ENCODE peak calls at places on chromosome 9, in eight cellular contexts. E, R, I, Q, Z, F, U and T are unnamed samples.

GRCh38 chr9:116860509-116861120 is 173.5 kb downstream of the TRIM32 start:
- DNase-seq in E (no peak), R (peak; percentile 79), I (no peak), Q (peak; percentile 37), Z (peak; percentile 32), F (no peak), U (no peak), T (peak; percentile 55)

GRCh38 chr9:9942764-9943424 is 669.9 kb downstream of the PTPRD start:
- DNase-seq in E (peak; percentile 70), R (peak; percentile 73), I (no peak), Q (peak; percentile 12), Z (no peak), F (peak; percentile 10), U (peak; percentile 2), T (peak; percentile 2)

GRCh38 chr9:76911971-76912370 is 6.1 kb upstream of the PRUNE2 start:
- DNase-seq in E (no peak), R (no peak), I (no peak), Q (no peak), Z (no peak), F (no peak), U (no peak), T (no peak)

GRCh38 chr9:37454238-37454637 is 11.0 kb downstream of the ZBTB5 start:
- DNase-seq in E (no peak), R (no peak), I (no peak), Q (no peak), Z (no peak), F (no peak), U (no peak), T (no peak)

GRCh38 chr9:123571240-123571639 is 215.2 kb downstream of the CRB2 start:
- DNase-seq in E (no peak), R (no peak), I (no peak), Q (no peak), Z (no peak), F (no peak), U (no peak), T (no peak)

GRCh38 chr9:126376903-126377342 is 50.3 kb downstream of the MVB12B start:
- DNase-seq in E (no peak), R (no peak), I (no peak), Q (no peak), Z (no peak), F (no peak), U (no peak), T (no peak)

GRCh38 chr9:32431940-32432555 is 47.6 kb downstream of the ACO1 start:
- DNase-seq in E (no peak), R (peak; percentile 79), I (no peak), Q (peak; percentile 26), Z (peak; percentile 53), F (peak; percentile 13), U (no peak), T (peak; percentile 23)

GRCh38 chr9:86733929-86734328 is 213.4 kb downstream of the GAS1 start:
- DNase-seq in E (no peak), R (no peak), I (no peak), Q (no peak), Z (peak; percentile 37), F (no peak), U (no peak), T (peak; percentile 37)

GRCh38 chr9:21762064-21762463 is 40.4 kb upstream of the MTAP start:
- DNase-seq in E (no peak), R (no peak), I (no peak), Q (no peak), Z (no peak), F (no peak), U (no peak), T (no peak)

GRCh38 chr9:108271646-108272349 is 584.0 kb downstream of the ACTL7B start:
- DNase-seq in E (no peak), R (peak; percentile 94), I (no peak), Q (peak; percentile 60), Z (peak; percentile 30), F (no peak), U (no peak), T (no peak)

GRCh38 chr9:72932669-72933068 is 20.2 kb downstream of the ALDH1A1 start:
- DNase-seq in E (no peak), R (peak; percentile 37), I (no peak), Q (no peak), Z (no peak), F (no peak), U (no peak), T (no peak)

GRCh38 chr9:106023455-106023854 is 329.1 kb downstream of the TMEM38B start:
- DNase-seq in E (no peak), R (no peak), I (no peak), Q (no peak), Z (no peak), F (no peak), U (no peak), T (no peak)

GRCh38 chr9:126626117-126627022 is 12.6 kb downstream of the LMX1B start:
- DNase-seq in E (no peak), R (no peak), I (no peak), Q (no peak), Z (no peak), F (no peak), U (no peak), T (no peak)

GRCh38 chr9:95494416-95495371 is 22.1 kb downstream of the PTCH1 start:
- DNase-seq in E (no peak), R (no peak), I (no peak), Q (peak; percentile 40), Z (no peak), F (peak; percentile 90), U (peak; percentile 71), T (no peak)

DNA sequence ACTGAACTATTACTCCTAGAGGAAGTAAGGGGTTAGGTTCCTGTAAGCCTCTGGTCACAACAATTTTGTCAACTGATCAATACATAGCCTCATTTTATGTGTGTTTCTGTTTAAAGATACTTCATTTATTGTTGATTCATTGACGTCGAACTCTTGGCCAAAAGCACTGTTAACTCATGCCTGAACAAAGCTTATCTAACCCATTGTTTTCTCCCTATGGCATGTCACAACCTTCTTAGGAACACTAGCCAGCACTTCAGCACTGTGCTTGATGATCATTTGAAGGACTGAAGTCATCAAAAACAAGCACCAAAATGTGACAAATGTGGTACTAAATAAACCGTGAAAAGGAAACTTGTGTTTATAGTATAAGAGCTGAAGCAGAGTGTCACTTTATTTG is 13.5 kb downstream of the CNTLN start:
- DNase-seq in E (no peak), R (no peak), I (no peak), Q (no peak), Z (no peak), F (no peak), U (no peak), T (no peak)
- H3K9me3 ChIP-seq in E (no peaks in the 10 kb centered on the region), R (no peaks in the 10 kb centered on the region), I (no peaks in the 10 kb centered on the region), Q (no peaks in the 10 kb centered on the region), Z (no peaks in the 10 kb centered on the region), F (no peaks in the 10 kb centered on the region), U (no peaks in the 10 kb centered on the region), T (no peaks in the 10 kb centered on the region)

DNA sequence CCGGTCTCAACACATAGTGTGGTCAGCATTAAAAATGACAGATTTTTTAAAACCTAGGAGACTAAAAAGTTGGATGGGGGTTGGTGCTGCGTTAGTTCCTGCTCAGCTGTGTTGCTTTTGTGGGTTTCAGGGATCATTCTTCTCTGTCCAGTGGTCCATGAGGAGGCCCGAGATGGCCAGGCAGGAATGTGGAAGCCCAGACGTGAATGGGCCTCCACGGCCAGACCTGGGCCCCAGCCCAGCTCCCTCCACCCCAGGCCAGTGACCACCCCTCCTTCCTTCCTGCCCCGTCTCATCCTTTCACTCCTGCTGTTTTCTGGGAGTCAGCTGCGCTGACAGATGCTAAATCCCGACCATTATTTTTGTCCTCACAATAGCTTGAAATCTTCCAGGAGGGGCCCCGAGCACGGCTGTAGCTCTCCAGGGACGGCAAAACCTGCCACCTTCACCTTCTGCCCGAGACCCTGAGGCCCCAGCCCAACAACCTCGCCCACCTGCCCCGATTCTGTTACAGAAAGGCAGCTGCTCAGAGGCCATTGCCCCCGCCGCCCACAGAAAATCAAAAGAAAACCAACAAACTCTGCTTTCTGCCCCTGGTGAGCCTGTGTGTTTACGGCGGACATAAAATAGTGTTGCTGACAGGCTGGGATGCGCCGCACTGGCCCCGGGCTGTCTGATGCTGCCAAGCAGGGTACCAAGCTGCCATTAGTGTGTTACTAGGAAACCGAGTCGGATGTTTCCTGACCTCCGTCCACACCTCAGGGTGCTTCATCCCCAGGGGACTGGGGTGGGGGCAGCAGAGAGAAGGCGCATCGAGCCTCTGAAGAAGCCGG is 83.7 kb upstream of the SARDH start:
- DNase-seq in E (no peak), R (no peak), I (no peak), Q (no peak), Z (no peak), F (no peak), U (no peak), T (no peak)
- H3K4me1 ChIP-seq in E (peaks cover 33% of the 10 kb centered on the region), R (peaks cover 11% of the 10 kb centered on the region), I (no peaks in the 10 kb centered on the region), Q (no peaks in the 10 kb centered on the region), Z (peaks cover 9% of the 10 kb centered on the region), F (no peaks in the 10 kb centered on the region), U (no peaks in the 10 kb centered on the region), T (no peaks in the 10 kb centered on the region)

GRCh38 chr9:94281101-94281500 is 22.0 kb downstream of the ZNF169 start:
- DNase-seq in E (no peak), R (no peak), I (no peak), Q (no peak), Z (no peak), F (no peak), U (no peak), T (no peak)

GRCh38 chr9:94277885-94278536 is 18.9 kb downstream of the ZNF169 start:
- DNase-seq in E (no peak), R (no peak), I (no peak), Q (no peak), Z (no peak), F (no peak), U (no peak), T (no peak)

GRCh38 chr9:94286056-94286455 is 27.0 kb downstream of the ZNF169 start:
- DNase-seq in E (no peak), R (no peak), I (no peak), Q (no peak), Z (no peak), F (no peak), U (no peak), T (no peak)

DNA sequence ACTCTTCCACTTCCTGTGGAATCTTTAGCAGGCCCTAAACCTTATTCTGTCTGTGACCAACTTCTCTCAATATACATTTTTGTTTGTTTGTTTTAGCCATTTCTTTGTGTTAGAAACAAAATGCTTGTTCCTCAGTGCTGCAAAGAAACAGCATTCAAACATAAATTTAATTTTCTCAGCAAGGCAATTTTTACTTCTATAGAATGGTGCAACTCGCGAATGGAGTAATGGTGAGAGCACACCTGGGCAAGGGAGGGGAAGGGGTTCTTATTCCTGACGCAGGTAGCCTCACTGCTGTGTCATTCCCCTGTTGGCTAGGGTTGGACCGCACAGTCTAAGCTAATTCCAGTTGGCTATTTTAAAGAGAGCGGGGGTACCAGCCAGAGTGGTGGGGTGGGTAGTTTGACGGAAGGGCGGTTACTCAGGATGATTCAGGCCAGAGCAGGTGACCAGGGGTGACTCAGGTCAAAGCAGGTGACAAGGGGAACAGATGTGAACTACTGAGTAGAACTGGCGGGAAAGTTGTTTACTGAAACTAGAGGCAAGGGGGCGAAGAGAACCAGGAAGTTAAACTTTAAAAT is 21.4 kb downstream of the ZNF169 start:
- DNase-seq in E (no peak), R (no peak), I (no peak), Q (no peak), Z (no peak), F (no peak), U (no peak), T (no peak)
- H3K9me3 ChIP-seq in E (no peaks in the 10 kb centered on the region), R (peaks cover 9% of the 10 kb centered on the region), I (no peaks in the 10 kb centered on the region), Q (no peaks in the 10 kb centered on the region), Z (no peaks in the 10 kb centered on the region), F (no peaks in the 10 kb centered on the region), U (no peaks in the 10 kb centered on the region), T (no peaks in the 10 kb centered on the region)

DNA sequence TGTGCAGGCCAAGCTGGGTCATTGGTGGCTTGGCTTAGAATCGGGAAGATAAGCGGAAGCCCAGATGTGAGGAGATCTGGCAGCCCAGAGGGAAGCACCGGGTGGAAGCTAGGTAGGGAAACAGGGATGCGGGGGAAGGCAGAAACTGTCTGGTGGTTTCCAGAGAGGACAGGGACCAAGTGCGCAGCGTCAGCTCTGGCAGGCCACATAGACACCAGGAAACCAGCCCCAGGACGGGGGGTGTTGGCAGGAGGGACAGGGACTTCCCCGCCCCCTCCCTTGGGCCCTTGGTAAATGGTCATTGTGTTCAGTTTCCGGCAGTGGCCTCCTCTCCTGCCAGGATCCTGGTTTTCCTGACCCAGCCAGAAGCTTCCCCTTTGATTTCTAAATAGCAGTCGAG is 2.0 kb downstream of the RALGDS start:
- DNase-seq in E (no peak), R (no peak), I (no peak), Q (no peak), Z (peak; percentile 47), F (no peak), U (no peak), T (no peak)
- H3K4me1 ChIP-seq in E (peaks cover 10% of the 10 kb centered on the region), R (peaks cover 71% of the 10 kb centered on the region), I (peaks cover 7% of the 10 kb centered on the region), Q (peaks cover 9% of the 10 kb centered on the region), Z (peaks cover 23% of the 10 kb centered on the region), F (peaks cover 93% of the 10 kb centered on the region), U (peaks cover 66% of the 10 kb centered on the region), T (peaks cover 83% of the 10 kb centered on the region)